ENCODE peak calls at places on chromosomes 6 and 20, in four cellular contexts. W is iris pigment epithelial cell, K is skeletal muscle cell, O is amniotic stem cell. B is an unnamed sample.

GRCh38 chr6:43992783-43993505 is 134.3 kb downstream of the MRPL14 start:
- DNase-seq in W (no peak), K (no peak), O (no peak), B (no peak)

GRCh38 chr6:11971154-11971553 is 41.0 kb upstream of the HIVEP1 start:
- DNase-seq in W (peak; percentile 93), K (peak; percentile 63), O (peak; percentile 46), B (no peak)

GRCh38 chr20:5596401-5597193 is 153.6 kb upstream of the SHLD1 start:
- DNase-seq in W (no peak), K (no peak), O (no peak), B (no peak)

GRCh38 chr20:43723194-43723593 is 3.6 kb downstream of the GTSF1L start:
- DNase-seq in W (no peak), K (no peak), O (no peak), B (no peak)

GRCh38 chr6:126268087-126268486 is 71.8 kb upstream of the CENPW start:
- DNase-seq in W (no peak), K (no peak), O (no peak), B (no peak)

GRCh38 chr6:160088069-160088773 is 33.4 kb upstream of the SLC22A1 start:
- DNase-seq in W (peak; percentile 78), K (peak; percentile 54), O (peak; percentile 88), B (peak; percentile 11)

GRCh38 chr6:3247255-3248146 is 11.2 kb upstream of the PSMG4 start:
- DNase-seq in W (peak; percentile 99), K (peak; percentile 89), O (peak; percentile 75), B (no peak)

GRCh38 chr20:51481311-51481997 is 61.1 kb downstream of the NFATC2 start:
- DNase-seq in W (no peak), K (no peak), O (no peak), B (no peak)

GRCh38 chr20:44979090-44979621 is 12.8 kb downstream of the STK4 start:
- DNase-seq in W (peak; percentile 79), K (no peak), O (no peak), B (no peak)

GRCh38 chr6:49522710-49523593 is 23.2 kb downstream of the GLYATL3 start:
- DNase-seq in W (no peak), K (no peak), O (no peak), B (no peak)

GRCh38 chr6:28941681-28942448 is 18.1 kb upstream of the TRIM27 start:
- DNase-seq in W (no peak), K (no peak), O (peak; percentile 31), B (no peak)

GRCh38 chr6:133368664-133369063 is 127.5 kb downstream of the EYA4 start:
- DNase-seq in W (no peak), K (no peak), O (no peak), B (no peak)

GRCh38 chr6:139763468-139764214 is 389.2 kb upstream of the CITED2 start:
- DNase-seq in W (no peak), K (no peak), O (no peak), B (no peak)

GRCh38 chr6:157264701-157265100 is 58.6 kb downstream of the TMEM242 start:
- DNase-seq in W (peak; percentile 24), K (no peak), O (no peak), B (no peak)

GRCh38 chr6:163427498-163428254 is 13.2 kb downstream of the QKI start:
- DNase-seq in W (peak; percentile 84), K (no peak), O (no peak), B (peak; percentile 42)

GRCh38 chr20:4880051-4880450 is 121.3 kb downstream of the SLC23A2 start:
- DNase-seq in W (no peak), K (no peak), O (no peak), B (no peak)

GRCh38 chr6:152301806-152302568 is 335.2 kb downstream of the SYNE1 start:
- DNase-seq in W (peak; percentile 94), K (peak; percentile 76), O (peak; percentile 63), B (peak; percentile 87)

GRCh38 chr6:142945446-142946180 is 637 bp upstream of the HIVEP2 start:
- DNase-seq in W (no peak), K (no peak), O (peak; percentile 55), B (peak; percentile 66)

GRCh38 chr6:25318589-25318988 is 39.4 kb downstream of the CARMIL1 start:
- DNase-seq in W (no peak), K (no peak), O (no peak), B (no peak)

GRCh38 chr20:40982415-40983145 is 46.0 kb upstream of the TOP1 start:
- DNase-seq in W (no peak), K (no peak), O (no peak), B (no peak)

GRCh38 chr20:48697845-48698491 is 129.8 kb downstream of the PREX1 start:
- DNase-seq in W (peak; percentile 81), K (peak; percentile 32), O (peak; percentile 48), B (no peak)

B was measured in SW 1271.